ENCODE peak calls at places on chromosome 17, in five cellular contexts. E, Q, L, G and Y are unnamed samples.

GRCh38 chr17:47653442-47653841 is 3.7 kb downstream of the KPNB1 start:
- DNase-seq in E (no peak), Q (no peak), G (no peak), L (no peak), Y (no peak)

GRCh38 chr17:38463451-38463858 is 35.2 kb downstream of the ARHGAP23 start:
- DNase-seq in G (no peak), Q (no peak), L (no peak), E (no peak), Y (peak)

GRCh38 chr17:879546-879945 is 97.4 kb downstream of the MRM3 start:
- DNase-seq in G (peak), E (no peak), Q (peak), L (peak), Y (peak)

GRCh38 chr17:72259977-72260376 is 139.2 kb downstream of the SOX9 start:
- DNase-seq in L (no peak), E (no peak), Q (no peak), G (no peak), Y (no peak)

GRCh38 chr17:6079155-6079554 is 9.0 kb downstream of the WSCD1 start:
- DNase-seq in Q (no peak), L (no peak), G (no peak), E (no peak), Y (no peak)

GRCh38 chr17:8393470-8394231 is 4.0 kb downstream of the RNF222 start:
- DNase-seq in G (no peak), E (no peak), Q (no peak), L (no peak), Y (no peak)

GRCh38 chr17:71110326-71110725 is 941.0 kb downstream of the KCNJ2 start:
- DNase-seq in E (no peak), G (no peak), Q (no peak), L (no peak), Y (no peak)

GRCh38 chr17:45092932-45093430 is 31.9 kb downstream of the NMT1 start:
- DNase-seq in E (peak), L (peak), Q (peak), G (peak), Y (peak)

GRCh38 chr17:59756236-59756818 is 48.9 kb downstream of the VMP1 start:
- DNase-seq in E (peak), G (peak), L (peak), Q (peak), Y (no peak)

GRCh38 chr17:55219939-55220338 is 44.8 kb upstream of the HLF start:
- DNase-seq in Q (peak), G (peak), L (no peak), E (no peak), Y (no peak)

GRCh38 chr17:29726721-29727252 is 104.1 kb upstream of the CORO6 start:
- DNase-seq in G (no peak), Q (peak), E (no peak), L (no peak), Y (no peak)

GRCh38 chr17:6269474-6269873 is 165.4 kb downstream of the AIPL1 start:
- DNase-seq in Q (peak), G (peak), E (no peak), L (peak), Y (no peak)

GRCh38 chr17:73553311-73553710 is 90.9 kb downstream of the SDK2 start:
- DNase-seq in Q (no peak), L (no peak), E (no peak), G (no peak), Y (no peak)

GRCh38 chr17:38430316-38430715 is 2.1 kb downstream of the ARHGAP23 start:
- DNase-seq in E (no peak), G (peak), L (peak), Q (peak), Y (no peak)

GRCh38 chr17:27990100-27990499 is 52.4 kb upstream of the NLK start:
- DNase-seq in L (no peak), Q (no peak), G (no peak), E (no peak), Y (no peak)

GRCh38 chr17:55726440-55726839 is 3.8 kb upstream of the TMEM100 start:
- DNase-seq in Q (peak), G (peak), L (peak), E (peak), Y (peak)

GRCh38 chr17:51046527-51047384 is 73.9 kb downstream of the SPAG9 start:
- DNase-seq in E (peak), G (peak), Q (peak), L (peak), Y (peak)

GRCh38 chr17:78289802-78290363 is 58.5 kb downstream of the TMEM235 start:
- DNase-seq in Q (peak), G (peak), L (peak), E (peak), Y (peak)

GRCh38 chr17:42553866-42554249 is 1.1 kb downstream of the HSD17B1 start:
- DNase-seq in E (no peak), G (no peak), Q (no peak), L (no peak), Y (peak)

GRCh38 chr17:9331512-9332163 is 244.0 kb downstream of the STX8 start:
- DNase-seq in E (no peak), Q (no peak), L (peak), G (no peak), Y (no peak)

GRCh38 chr17:44956998-44957981 is 9.7 kb upstream of the KIF18B start:
- DNase-seq in E (no peak), G (no peak), Q (no peak), L (no peak), Y (no peak)

GRCh38 chr17:38585805-38586529 is 19.8 kb downstream of the SRCIN1 start:
- DNase-seq in Q (no peak), E (no peak), G (no peak), L (no peak), Y (no peak)

GRCh38 chr17:56675876-56676660 is 82.6 kb downstream of the NOG start:
- DNase-seq in E (no peak), L (no peak), Q (no peak), G (no peak), Y (no peak)

GRCh38 chr17:27602721-27603445 is 28.1 kb upstream of the LGALS9 start:
- DNase-seq in Q (peak), G (peak), L (no peak), E (peak), Y (peak)

GRCh38 chr17:43468746-43469544 is 14.8 kb upstream of the DHX8 start:
- DNase-seq in E (peak), L (peak), G (peak), Q (peak), Y (no peak)

GRCh38 chr17:2094891-2095535 is 40.1 kb downstream of the HIC1 start:
- DNase-seq in L (peak), E (no peak), Q (peak), G (peak), Y (peak)

GRCh38 chr17:12592941-12593340 is 72.7 kb upstream of the MYOCD start:
- DNase-seq in G (peak), E (no peak), L (no peak), Q (no peak), Y (no peak)

GRCh38 chr17:44367626-44368025 is 4.0 kb upstream of the FAM171A2 start:
- DNase-seq in Q (no peak), L (no peak), E (no peak), G (no peak), Y (no peak)

GRCh38 chr17:55609737-55610201 is 98.5 kb upstream of the SMIM36 start:
- DNase-seq in L (peak), E (no peak), G (peak), Q (peak), Y (no peak)

GRCh38 chr17:15262291-15263205 is 2.6 kb downstream of the PMP22 start:
- DNase-seq in G (peak), E (peak), Q (peak), L (peak), Y (peak)

GRCh38 chr17:78450696-78451344 is 72.4 kb downstream of the PGS1 start:
- DNase-seq in E (no peak), G (no peak), Q (no peak), L (no peak), Y (no peak)

GRCh38 chr17:27657620-27658019 is 26.6 kb downstream of the LGALS9 start:
- DNase-seq in E (no peak), G (peak), Q (peak), L (no peak), Y (no peak)

DNA sequence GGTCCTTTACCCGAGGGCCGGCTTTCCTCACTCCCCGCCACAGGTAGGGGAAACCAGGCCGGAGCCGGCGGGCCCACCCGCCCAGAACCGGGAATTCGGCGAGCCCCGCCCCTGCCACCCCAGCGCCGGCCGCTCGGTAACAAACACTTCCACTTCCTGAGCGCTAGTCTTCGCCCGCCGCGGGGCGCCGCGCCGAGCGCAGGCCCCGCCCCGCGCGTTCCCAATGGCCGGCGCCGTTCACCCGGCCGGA is 224 bp upstream of the NHERF1 start:
- DNase-seq in G (no peak), E (no peak), Q (no peak), L (peak), Y (no peak)
- H3K4me3 ChIP-seq in G (peak), E (peak), Q (peak), L (peak), Y (peak)

GRCh38 chr17:58514795-58515157 is 338 bp upstream of the MTMR4 start:
- DNase-seq in L (no peak), E (no peak), Q (no peak), G (no peak), Y (no peak)

GRCh38 chr17:58516644-58517377 is 2.4 kb upstream of the MTMR4 start:
- DNase-seq in G (no peak), L (no peak), E (no peak), Q (no peak), Y (no peak)

GRCh38 chr17:58513913-58514794 is at the start of gene MTMR4:
- DNase-seq in Q (peak), G (peak), E (no peak), L (peak), Y (peak)

GRCh38 chr17:58513391-58513912 is 986 bp downstream of the MTMR4 start:
- DNase-seq in E (no peak), L (no peak), Q (no peak), G (no peak), Y (no peak)

DNA sequence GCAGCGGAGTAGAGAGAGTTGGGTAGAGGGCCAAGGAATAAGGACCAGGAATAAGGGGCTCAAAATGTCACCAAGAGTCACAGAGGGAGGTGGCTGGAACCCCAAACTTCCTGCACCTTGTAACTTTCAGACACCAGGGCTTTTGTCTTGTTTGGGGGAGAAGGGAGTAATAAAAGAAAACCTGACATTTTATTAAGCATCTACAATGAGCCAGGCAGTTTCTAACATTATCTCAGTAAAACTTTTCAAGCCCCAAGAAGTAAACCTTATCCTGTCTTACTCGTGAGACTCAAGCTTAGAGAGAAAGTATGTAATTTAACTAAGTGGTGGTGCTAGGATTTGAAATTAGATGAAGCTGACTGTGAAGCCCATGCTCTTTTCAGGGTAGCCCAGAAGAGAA is 848 bp upstream of the MTMR4 start:
- DNase-seq in G (no peak), E (no peak), Q (no peak), L (no peak), Y (no peak)
- H3K4me3 ChIP-seq in G (no peak), E (no peak), Q (no peak), L (peak), Y (peak)

DNA sequence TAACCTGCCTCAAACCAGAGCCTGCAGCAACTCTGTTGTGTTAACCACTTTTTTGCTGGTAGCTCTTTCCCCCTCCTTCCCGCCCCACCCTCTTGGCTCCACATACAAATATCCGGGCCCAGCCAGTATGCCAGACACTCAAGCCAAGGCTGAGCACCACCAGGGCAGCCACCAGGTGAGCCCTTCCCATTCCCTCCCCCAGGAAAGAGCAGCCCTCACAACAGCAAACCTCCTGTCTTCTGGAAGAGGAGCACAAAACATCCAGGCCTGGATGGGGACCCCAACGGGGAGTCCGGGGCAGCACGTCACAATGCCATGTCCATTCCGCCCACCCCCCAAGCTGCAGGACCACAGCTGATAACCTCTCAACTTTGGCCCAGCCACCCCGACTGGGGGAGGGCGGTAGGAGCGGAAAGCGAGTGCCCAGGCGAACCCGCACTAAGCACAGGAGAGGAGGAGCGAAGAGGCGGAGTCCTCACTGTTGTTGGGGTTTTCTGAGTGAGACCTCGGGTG is 757 bp downstream of the ORMDL3 start:
- DNase-seq in L (no peak), Q (peak), G (no peak), E (no peak), Y (peak)
- H3K4me3 ChIP-seq in L (peak), Q (peak), G (peak), E (peak), Y (peak)

DNA sequence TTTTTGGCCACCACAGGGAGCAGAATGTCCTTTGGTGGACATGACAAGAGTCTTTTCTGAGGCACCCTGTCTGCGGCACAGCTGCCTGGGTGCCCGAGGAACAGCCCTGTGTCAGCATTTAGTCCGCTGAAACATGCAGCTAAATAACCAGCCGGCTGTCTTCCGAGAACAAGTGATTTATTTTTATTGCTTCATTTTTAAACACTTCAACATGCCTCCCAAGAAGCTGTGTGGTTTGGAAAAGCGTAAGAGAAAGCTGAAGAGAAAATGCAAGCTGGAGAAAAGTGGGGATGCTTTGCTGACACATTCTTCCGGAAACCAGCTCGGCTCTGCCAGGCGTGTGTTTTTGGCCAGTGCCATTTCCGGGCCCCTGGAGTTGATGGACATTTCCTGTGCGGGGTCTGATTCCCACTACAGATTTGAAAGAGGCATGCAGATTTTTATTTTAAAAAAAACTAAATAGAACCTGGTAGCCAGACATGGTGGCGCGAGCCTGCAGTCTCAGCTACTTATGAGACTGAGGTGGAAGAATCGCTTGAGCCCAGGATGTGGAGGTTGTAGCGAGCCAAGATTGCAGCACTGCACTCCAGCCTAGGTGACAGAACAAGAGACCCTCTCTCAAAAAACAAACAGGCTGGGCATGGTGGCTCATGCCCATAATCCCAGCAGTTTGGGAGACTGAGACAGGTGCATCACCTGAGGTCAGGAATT is 94.8 kb downstream of the SEC14L1 start:
- DNase-seq in G (peak), Q (peak), E (peak), L (peak), Y (peak)
- H3K4me3 ChIP-seq in G (peak), Q (peak), E (peak), L (peak), Y (peak)

GRCh38 chr17:49148171-49148570 is 15.6 kb downstream of the B4GALNT2 start:
- DNase-seq in Q (no peak), L (peak), G (no peak), E (no peak), Y (no peak)
- H3K4me3 ChIP-seq in Q (no peak), L (no peak), G (no peak), E (no peak), Y (no peak)

DNA sequence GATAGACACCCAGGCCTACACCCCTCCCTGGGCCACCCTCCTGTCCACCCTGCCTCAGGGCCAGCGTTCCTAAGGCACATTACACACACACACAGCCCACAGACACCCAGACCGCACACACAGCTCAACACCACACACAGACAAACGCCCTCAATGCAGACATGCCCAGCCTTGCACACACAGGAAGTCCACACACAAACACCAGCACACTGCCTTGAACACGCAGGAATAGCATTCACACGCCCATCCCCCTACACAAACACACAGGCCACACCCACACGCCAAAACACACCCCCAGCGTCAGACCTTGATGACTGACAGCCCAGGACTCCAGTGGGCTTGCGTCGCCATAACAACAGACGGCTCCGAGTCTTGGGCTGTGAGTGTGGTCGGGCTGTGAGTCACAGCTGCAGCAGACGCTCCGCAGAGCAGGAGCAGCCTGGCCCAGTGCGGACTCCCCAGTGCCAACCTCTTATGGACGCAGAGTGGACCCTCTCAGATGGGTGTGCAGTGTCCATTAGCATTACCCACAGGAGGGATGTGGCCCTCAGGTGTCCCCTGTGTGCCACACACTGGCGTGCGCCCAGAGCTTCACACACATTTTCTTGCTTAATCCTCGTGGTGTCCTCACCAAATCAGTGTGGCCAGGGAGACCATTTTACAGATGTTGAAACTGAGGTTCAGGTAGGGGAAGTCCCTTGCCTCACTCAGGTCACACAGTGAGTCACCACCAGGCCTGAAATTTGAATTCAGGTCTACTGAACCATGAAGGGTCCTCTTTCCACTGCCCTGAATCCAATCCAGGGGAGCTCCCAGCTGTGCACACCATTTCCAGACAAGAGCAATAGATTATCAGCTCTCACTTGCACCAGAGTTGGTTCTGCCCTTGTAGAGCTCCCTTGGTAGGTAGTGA is 17.8 kb upstream of the RAI1 start:
- DNase-seq in Q (peak), G (peak), E (peak), L (peak), Y (no peak)
- H3K4me3 ChIP-seq in Q (no peak), G (no peak), E (no peak), L (no peak), Y (no peak)

DNA sequence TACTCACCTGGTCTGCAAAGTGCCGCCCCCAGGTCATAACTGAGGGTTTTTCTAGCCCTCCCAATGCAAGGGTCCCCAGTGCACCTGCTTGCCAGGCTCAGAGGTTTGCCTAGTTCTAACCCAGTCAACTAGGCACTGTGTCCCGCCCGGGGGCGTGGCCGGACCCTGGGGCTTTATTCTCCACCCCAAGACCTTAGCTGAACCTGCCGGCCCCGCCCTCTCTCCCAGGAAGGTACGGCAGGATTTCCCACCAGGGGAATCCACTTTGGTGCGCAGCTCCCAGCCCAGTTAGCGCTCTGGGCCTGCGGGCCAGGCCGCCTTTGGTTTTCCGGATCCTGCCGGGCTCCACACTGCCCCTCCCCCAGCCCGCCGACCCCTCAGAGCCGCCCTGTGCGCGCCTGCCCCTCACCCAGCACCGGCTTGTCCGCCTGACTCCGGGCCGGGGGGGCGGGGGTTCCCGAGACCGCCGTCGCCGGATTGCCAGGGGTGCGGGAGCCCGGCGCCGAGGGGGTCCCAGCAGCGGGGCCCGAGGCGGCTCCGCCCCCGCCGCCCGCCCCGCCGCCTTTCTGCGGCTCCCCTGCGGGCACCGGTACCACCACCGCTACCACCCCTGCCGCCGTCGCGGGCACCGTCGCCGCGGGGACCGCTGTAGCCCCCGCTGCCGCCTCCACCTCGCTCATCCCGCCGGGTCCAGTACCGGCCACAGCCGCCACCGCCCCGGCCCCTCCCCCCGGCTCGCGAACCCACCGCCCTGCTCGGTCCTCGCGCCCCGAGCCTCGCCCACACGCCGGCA is 422 bp downstream of the YBX2 start:
- DNase-seq in G (no peak), L (no peak), Q (no peak), E (no peak), Y (no peak)
- H3K4me3 ChIP-seq in G (no peak), L (no peak), Q (no peak), E (no peak), Y (peak)